ENCODE peak calls at places on chromosomes 5 and 9, in eight cellular contexts. One of them, this sample, is unnamed.
A peak's percentile ranks its signal among the peaks of the same experiment; 100 is the strongest.

GRCh38 chr9:121399883-121400607 is 30.0 kb upstream of the STOM start:
- DNase-seq in Karpas-422: peak; percentile 90
- DNase-seq in WERI-Rb-1: no peak
- DNase-seq in effector memory CD4-positive, alpha-beta T cell: no peak
- DNase-seq in A549: peak; percentile 40
- DNase-seq in H1: no peak
- DNase-seq in heart left ventricle: no peak
- DNase-seq in colonic mucosa: no peak
- DNase-seq in this sample: no peak

GRCh38 chr9:84371737-84372136 is 31.2 kb upstream of the SLC28A3 start:
- DNase-seq in heart left ventricle: no peak
- DNase-seq in WERI-Rb-1: no peak
- DNase-seq in colonic mucosa: no peak
- DNase-seq in effector memory CD4-positive, alpha-beta T cell: no peak
- DNase-seq in A549: no peak
- DNase-seq in Karpas-422: no peak
- DNase-seq in H1: no peak
- DNase-seq in this sample: no peak

GRCh38 chr9:83219154-83219923 is 156.4 kb upstream of the RASEF start:
- DNase-seq in effector memory CD4-positive, alpha-beta T cell: no peak
- DNase-seq in heart left ventricle: peak; percentile 90
- DNase-seq in Karpas-422: peak; percentile 46
- DNase-seq in H1: peak; percentile 93
- DNase-seq in WERI-Rb-1: peak; percentile 56
- DNase-seq in A549: peak; percentile 81
- DNase-seq in colonic mucosa: peak; percentile 83
- DNase-seq in this sample: no peak

GRCh38 chr9:3894764-3895163 is 369.0 kb upstream of the RFX3 start:
- DNase-seq in WERI-Rb-1: no peak
- DNase-seq in effector memory CD4-positive, alpha-beta T cell: no peak
- DNase-seq in heart left ventricle: no peak
- DNase-seq in A549: no peak
- DNase-seq in colonic mucosa: no peak
- DNase-seq in H1: no peak
- DNase-seq in Karpas-422: no peak
- DNase-seq in this sample: no peak

GRCh38 chr9:87662808-87663528 is 63.0 kb upstream of the CTSL start:
- DNase-seq in colonic mucosa: peak; percentile 90
- DNase-seq in WERI-Rb-1: peak; percentile 87
- DNase-seq in heart left ventricle: peak; percentile 73
- DNase-seq in A549: peak; percentile 93
- DNase-seq in Karpas-422: peak; percentile 87
- DNase-seq in effector memory CD4-positive, alpha-beta T cell: no peak
- DNase-seq in H1: peak; percentile 96
- DNase-seq in this sample: peak; percentile 76

GRCh38 chr9:18857769-18858168 is 175.2 kb downstream of the SAXO1 start:
- DNase-seq in colonic mucosa: no peak
- DNase-seq in A549: no peak
- DNase-seq in effector memory CD4-positive, alpha-beta T cell: no peak
- DNase-seq in H1: no peak
- DNase-seq in heart left ventricle: no peak
- DNase-seq in Karpas-422: no peak
- DNase-seq in WERI-Rb-1: no peak
- DNase-seq in this sample: no peak

GRCh38 chr5:43658499-43658898 is 55.5 kb downstream of the NNT start:
- DNase-seq in H1: no peak
- DNase-seq in colonic mucosa: no peak
- DNase-seq in heart left ventricle: no peak
- DNase-seq in A549: no peak
- DNase-seq in effector memory CD4-positive, alpha-beta T cell: no peak
- DNase-seq in WERI-Rb-1: no peak
- DNase-seq in Karpas-422: no peak
- DNase-seq in this sample: no peak

GRCh38 chr5:31192442-31192841 is 1.0 kb upstream of the CDH6 start:
- DNase-seq in effector memory CD4-positive, alpha-beta T cell: no peak
- DNase-seq in WERI-Rb-1: peak; percentile 20
- DNase-seq in A549: no peak
- DNase-seq in H1: no peak
- DNase-seq in Karpas-422: no peak
- DNase-seq in colonic mucosa: no peak
- DNase-seq in heart left ventricle: no peak
- DNase-seq in this sample: no peak

GRCh38 chr5:997711-998110 is 10.9 kb upstream of the NKD2 start:
- DNase-seq in heart left ventricle: peak; percentile 9
- DNase-seq in effector memory CD4-positive, alpha-beta T cell: no peak
- DNase-seq in H1: no peak
- DNase-seq in colonic mucosa: no peak
- DNase-seq in A549: no peak
- DNase-seq in WERI-Rb-1: peak; percentile 6
- DNase-seq in Karpas-422: no peak
- DNase-seq in this sample: no peak

GRCh38 chr9:93126825-93127368 is 7.2 kb downstream of the NINJ1 start:
- DNase-seq in WERI-Rb-1: no peak
- DNase-seq in A549: no peak
- DNase-seq in heart left ventricle: no peak
- DNase-seq in H1: no peak
- DNase-seq in colonic mucosa: no peak
- DNase-seq in Karpas-422: no peak
- DNase-seq in effector memory CD4-positive, alpha-beta T cell: no peak
- DNase-seq in this sample: no peak

GRCh38 chr9:35508069-35508468 is 18.2 kb downstream of the RUSC2 start:
- DNase-seq in effector memory CD4-positive, alpha-beta T cell: no peak
- DNase-seq in Karpas-422: no peak
- DNase-seq in colonic mucosa: no peak
- DNase-seq in heart left ventricle: no peak
- DNase-seq in H1: no peak
- DNase-seq in A549: no peak
- DNase-seq in WERI-Rb-1: no peak
- DNase-seq in this sample: no peak

GRCh38 chr9:128188209-128188608 is 3.2 kb downstream of the CIZ1 start:
- DNase-seq in effector memory CD4-positive, alpha-beta T cell: no peak
- DNase-seq in WERI-Rb-1: no peak
- DNase-seq in A549: no peak
- DNase-seq in H1: no peak
- DNase-seq in Karpas-422: no peak
- DNase-seq in heart left ventricle: no peak
- DNase-seq in colonic mucosa: no peak
- DNase-seq in this sample: no peak

GRCh38 chr9:109769250-109769649 is 10.7 kb upstream of the PALM2AKAP2 start:
- DNase-seq in H1: no peak
- DNase-seq in heart left ventricle: no peak
- DNase-seq in Karpas-422: no peak
- DNase-seq in colonic mucosa: no peak
- DNase-seq in A549: no peak
- DNase-seq in WERI-Rb-1: no peak
- DNase-seq in effector memory CD4-positive, alpha-beta T cell: no peak
- DNase-seq in this sample: no peak

GRCh38 chr5:57383093-57383861 is 99.3 kb downstream of the ACTBL2 start:
- DNase-seq in H1: no peak
- DNase-seq in WERI-Rb-1: no peak
- DNase-seq in Karpas-422: no peak
- DNase-seq in effector memory CD4-positive, alpha-beta T cell: no peak
- DNase-seq in colonic mucosa: peak; percentile 18
- DNase-seq in A549: peak; percentile 85
- DNase-seq in heart left ventricle: no peak
- DNase-seq in this sample: no peak

GRCh38 chr5:34690301-34690700 is 34.2 kb downstream of the RAI14 start:
- DNase-seq in colonic mucosa: no peak
- DNase-seq in heart left ventricle: no peak
- DNase-seq in A549: no peak
- DNase-seq in effector memory CD4-positive, alpha-beta T cell: no peak
- DNase-seq in WERI-Rb-1: no peak
- DNase-seq in Karpas-422: no peak
- DNase-seq in H1: no peak
- DNase-seq in this sample: no peak

GRCh38 chr9:72894342-72894741 is 58.5 kb downstream of the ALDH1A1 start:
- DNase-seq in effector memory CD4-positive, alpha-beta T cell: no peak
- DNase-seq in colonic mucosa: no peak
- DNase-seq in heart left ventricle: no peak
- DNase-seq in WERI-Rb-1: no peak
- DNase-seq in Karpas-422: no peak
- DNase-seq in H1: no peak
- DNase-seq in A549: no peak
- DNase-seq in this sample: no peak

GRCh38 chr9:91734371-91734981 is 215.6 kb downstream of the ROR2 start:
- DNase-seq in effector memory CD4-positive, alpha-beta T cell: peak; percentile 13
- DNase-seq in heart left ventricle: peak; percentile 81
- DNase-seq in WERI-Rb-1: peak; percentile 81
- DNase-seq in H1: peak; percentile 96
- DNase-seq in colonic mucosa: peak; percentile 74
- DNase-seq in Karpas-422: peak; percentile 69
- DNase-seq in A549: peak; percentile 78
- DNase-seq in this sample: no peak

GRCh38 chr5:141785135-141785534 is 93.1 kb downstream of the PCDH1 start:
- DNase-seq in colonic mucosa: peak; percentile 65
- DNase-seq in heart left ventricle: no peak
- DNase-seq in Karpas-422: no peak
- DNase-seq in A549: no peak
- DNase-seq in effector memory CD4-positive, alpha-beta T cell: no peak
- DNase-seq in WERI-Rb-1: no peak
- DNase-seq in H1: no peak
- DNase-seq in this sample: no peak

GRCh38 chr5:141785667-141786066 is 92.5 kb downstream of the PCDH1 start:
- DNase-seq in Karpas-422: no peak
- DNase-seq in H1: no peak
- DNase-seq in WERI-Rb-1: no peak
- DNase-seq in colonic mucosa: no peak
- DNase-seq in heart left ventricle: no peak
- DNase-seq in A549: no peak
- DNase-seq in effector memory CD4-positive, alpha-beta T cell: no peak
- DNase-seq in this sample: no peak

GRCh38 chr5:141787376-141787775 is 90.8 kb downstream of the PCDH1 start:
- DNase-seq in A549: no peak
- DNase-seq in H1: no peak
- DNase-seq in WERI-Rb-1: no peak
- DNase-seq in colonic mucosa: no peak
- DNase-seq in effector memory CD4-positive, alpha-beta T cell: no peak
- DNase-seq in heart left ventricle: no peak
- DNase-seq in Karpas-422: no peak
- DNase-seq in this sample: no peak

GRCh38 chr5:141788296-141788980 is 89.8 kb downstream of the PCDH1 start:
- DNase-seq in A549: no peak
- DNase-seq in colonic mucosa: no peak
- DNase-seq in WERI-Rb-1: peak; percentile 58
- DNase-seq in heart left ventricle: no peak
- DNase-seq in effector memory CD4-positive, alpha-beta T cell: no peak
- DNase-seq in H1: no peak
- DNase-seq in Karpas-422: no peak
- DNase-seq in this sample: no peak

DNA sequence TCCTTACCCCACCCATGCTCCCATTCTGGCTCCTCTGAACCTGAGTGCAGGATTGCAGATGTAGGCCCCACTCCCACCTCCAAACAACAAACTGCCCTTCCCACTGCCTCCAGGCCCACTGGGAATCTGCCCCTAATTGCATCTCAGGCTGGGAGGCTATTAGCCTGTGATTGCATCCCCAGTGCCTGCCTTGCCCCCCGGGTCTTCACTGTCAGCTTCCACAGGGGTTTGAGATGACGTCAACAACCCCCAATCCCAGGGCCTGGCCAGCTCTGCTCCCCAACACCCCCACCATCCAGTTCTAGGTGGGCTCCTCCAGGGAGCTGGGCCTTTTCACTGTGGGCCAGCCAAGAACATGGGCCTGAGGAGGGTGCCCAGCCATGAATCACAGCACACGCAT is 91.5 kb downstream of the PCDH1 start:
- DNase-seq in H1: no peak
- DNase-seq in colonic mucosa: no peak
- DNase-seq in WERI-Rb-1: no peak
- DNase-seq in A549: no peak
- DNase-seq in Karpas-422: no peak
- DNase-seq in heart left ventricle: no peak
- DNase-seq in effector memory CD4-positive, alpha-beta T cell: no peak
- DNase-seq in this sample: no peak
- H3K9me3 ChIP-seq in H1: no peaks in the 10 kb centered on the region
- H3K9me3 ChIP-seq in colonic mucosa: no peaks in the 10 kb centered on the region
- H3K9me3 ChIP-seq in WERI-Rb-1: no peaks in the 10 kb centered on the region
- H3K9me3 ChIP-seq in A549: no peaks in the 10 kb centered on the region
- H3K9me3 ChIP-seq in Karpas-422: no peaks in the 10 kb centered on the region
- H3K9me3 ChIP-seq in heart left ventricle: no peaks in the 10 kb centered on the region
- H3K9me3 ChIP-seq in effector memory CD4-positive, alpha-beta T cell: no peaks in the 10 kb centered on the region
- H3K9me3 ChIP-seq in this sample: no peaks in the 10 kb centered on the region

GRCh38 chr5:142446960-142447279 is 122.1 kb upstream of the SPRY4 start:
- DNase-seq in A549: no peak
- DNase-seq in Karpas-422: no peak
- DNase-seq in H1: no peak
- DNase-seq in colonic mucosa: no peak
- DNase-seq in WERI-Rb-1: no peak
- DNase-seq in heart left ventricle: no peak
- DNase-seq in effector memory CD4-positive, alpha-beta T cell: no peak
- DNase-seq in this sample: no peak

GRCh38 chr5:142445266-142445665 is 120.4 kb upstream of the SPRY4 start:
- DNase-seq in effector memory CD4-positive, alpha-beta T cell: no peak
- DNase-seq in WERI-Rb-1: no peak
- DNase-seq in heart left ventricle: no peak
- DNase-seq in H1: no peak
- DNase-seq in A549: no peak
- DNase-seq in colonic mucosa: no peak
- DNase-seq in Karpas-422: no peak
- DNase-seq in this sample: no peak

GRCh38 chr5:142447887-142448286 is 123.1 kb upstream of the SPRY4 start:
- DNase-seq in Karpas-422: peak; percentile 14
- DNase-seq in WERI-Rb-1: no peak
- DNase-seq in effector memory CD4-positive, alpha-beta T cell: no peak
- DNase-seq in H1: no peak
- DNase-seq in A549: no peak
- DNase-seq in heart left ventricle: no peak
- DNase-seq in colonic mucosa: no peak
- DNase-seq in this sample: no peak

GRCh38 chr5:142450419-142450818 is 125.6 kb upstream of the SPRY4 start:
- DNase-seq in A549: no peak
- DNase-seq in heart left ventricle: no peak
- DNase-seq in colonic mucosa: no peak
- DNase-seq in effector memory CD4-positive, alpha-beta T cell: no peak
- DNase-seq in WERI-Rb-1: no peak
- DNase-seq in H1: no peak
- DNase-seq in Karpas-422: no peak
- DNase-seq in this sample: no peak

GRCh38 chr5:142446131-142446959 is 121.5 kb upstream of the SPRY4 start:
- DNase-seq in effector memory CD4-positive, alpha-beta T cell: no peak
- DNase-seq in Karpas-422: no peak
- DNase-seq in colonic mucosa: no peak
- DNase-seq in heart left ventricle: no peak
- DNase-seq in WERI-Rb-1: no peak
- DNase-seq in H1: no peak
- DNase-seq in A549: no peak
- DNase-seq in this sample: no peak
- H3K27ac ChIP-seq in effector memory CD4-positive, alpha-beta T cell: no peak overlapping the region
- H3K27ac ChIP-seq in Karpas-422: no peak overlapping the region
- H3K27ac ChIP-seq in colonic mucosa: no peak overlapping the region
- H3K27ac ChIP-seq in heart left ventricle: peak overlapping the region; percentile 62
- H3K27ac ChIP-seq in WERI-Rb-1: no peak overlapping the region
- H3K27ac ChIP-seq in H1: no peak overlapping the region
- H3K27ac ChIP-seq in A549: peak overlapping the region; percentile 45
- H3K27ac ChIP-seq in this sample: no peak overlapping the region

GRCh38 chr5:78594946-78595921 is 53.3 kb downstream of the LHFPL2 start:
- DNase-seq in colonic mucosa: peak; percentile 58
- DNase-seq in WERI-Rb-1: no peak
- DNase-seq in H1: no peak
- DNase-seq in Karpas-422: no peak
- DNase-seq in effector memory CD4-positive, alpha-beta T cell: no peak
- DNase-seq in heart left ventricle: no peak
- DNase-seq in A549: peak; percentile 85
- DNase-seq in this sample: no peak
- H3K4me3 ChIP-seq in colonic mucosa: no peak overlapping the region
- H3K4me3 ChIP-seq in WERI-Rb-1: no peak overlapping the region
- H3K4me3 ChIP-seq in H1: no peak overlapping the region
- H3K4me3 ChIP-seq in Karpas-422: no peak overlapping the region
- H3K4me3 ChIP-seq in effector memory CD4-positive, alpha-beta T cell: no peak overlapping the region
- H3K4me3 ChIP-seq in heart left ventricle: no peak overlapping the region
- H3K4me3 ChIP-seq in A549: peak overlapping the region; percentile 14
- H3K4me3 ChIP-seq in this sample: no peak overlapping the region

GRCh38 chr5:106545325-106545724 is 1125.4 kb downstream of the EFNA5 start:
- DNase-seq in WERI-Rb-1: no peak
- DNase-seq in H1: no peak
- DNase-seq in heart left ventricle: no peak
- DNase-seq in A549: no peak
- DNase-seq in Karpas-422: no peak
- DNase-seq in colonic mucosa: no peak
- DNase-seq in effector memory CD4-positive, alpha-beta T cell: no peak
- DNase-seq in this sample: no peak
- H3K9me3 ChIP-seq in WERI-Rb-1: no peaks in the 10 kb centered on the region
- H3K9me3 ChIP-seq in H1: no peaks in the 10 kb centered on the region
- H3K9me3 ChIP-seq in heart left ventricle: peaks cover 8% of the 10 kb centered on the region
- H3K9me3 ChIP-seq in A549: peaks cover 36% of the 10 kb centered on the region
- H3K9me3 ChIP-seq in Karpas-422: peaks cover 57% of the 10 kb centered on the region
- H3K9me3 ChIP-seq in colonic mucosa: no peaks in the 10 kb centered on the region
- H3K9me3 ChIP-seq in effector memory CD4-positive, alpha-beta T cell: peaks cover 4% of the 10 kb centered on the region
- H3K9me3 ChIP-seq in this sample: no peaks in the 10 kb centered on the region

This sample was measured in iPS DF 6.9.